ENCODE peak calls at places on chromosomes 12 and 14, in ten cellular contexts. B is AG09309, Z is tibial nerve, C is AG10803, Y is dorsolateral prefrontal cortex, W is heart left ventricle, P is ovary, J is fibroblast of lung, I is body of pancreas, X is suprapubic skin. D is an unnamed sample.

GRCh38 chr12:130178291-130178690 is 16.0 kb downstream of the FZD10 start:
- DNase-seq in Y (no peak), C (no peak), W (no peak), B (no peak), P (no peak), X (no peak), Z (no peak), J (no peak), I (no peak), D (no peak)

GRCh38 chr12:95218852-95219171 is 1.2 kb downstream of the VEZT start:
- DNase-seq in I (peak), X (no peak), Z (no peak), C (no peak), J (no peak), W (no peak), Y (no peak), P (no peak), B (no peak), D (peak)

GRCh38 chr14:26385302-26385701 is 212.5 kb downstream of the NOVA1 start:
- DNase-seq in X (no peak), J (no peak), Z (no peak), I (no peak), B (no peak), Y (no peak), W (no peak), C (no peak), P (no peak), D (no peak)

GRCh38 chr14:80764921-80765507 is 176.5 kb downstream of the CEP128 start:
- DNase-seq in Y (no peak), P (no peak), X (no peak), C (no peak), Z (no peak), J (no peak), I (no peak), B (no peak), W (no peak), D (no peak)

GRCh38 chr12:4272014-4272975 is 1.3 kb upstream of the CCND2 start:
- DNase-seq in P (peak), J (peak), Y (peak), I (peak), W (peak), B (no peak), C (no peak), X (peak), Z (peak), D (peak)

GRCh38 chr12:12788675-12789368 is 3.4 kb downstream of the APOLD1 start:
- DNase-seq in P (peak), Y (peak), B (peak), W (peak), Z (no peak), X (no peak), J (peak), I (peak), C (peak), D (peak)

GRCh38 chr12:42982828-42983227 is 393.3 kb upstream of the PRICKLE1 start:
- DNase-seq in I (no peak), J (peak), X (no peak), Y (no peak), W (no peak), C (no peak), Z (no peak), P (no peak), B (no peak), D (no peak)

GRCh38 chr12:89244536-89244935 is 107.8 kb downstream of the DUSP6 start:
- DNase-seq in Z (no peak), J (peak), C (peak), X (no peak), Y (no peak), I (peak), B (no peak), P (no peak), W (no peak), D (no peak)

GRCh38 chr12:100348657-100349454 is 8.0 kb upstream of the SLC17A8 start:
- DNase-seq in Z (no peak), B (no peak), W (no peak), P (no peak), J (peak), C (peak), X (no peak), Y (no peak), I (no peak), D (no peak)
- TF ChIP-seq CTCF in Z (peak), B (peak), W (peak), P (peak), J (no peak), C (peak), X (no peak), Y (peak), I (peak), D (peak)

GRCh38 chr12:132492522-132492921 is 2.6 kb downstream of the FBRSL1 start:
- DNase-seq in C (no peak), J (no peak), P (no peak), B (no peak), I (no peak), X (no peak), W (peak), Z (no peak), Y (no peak), D (no peak)
- H3K4me3 ChIP-seq in C (no peak), J (no peak), P (peak), B (no peak), I (no peak), X (peak), W (peak), Z (no peak), Y (peak), D (no peak)

GRCh38 chr12:49369723-49370145 is 2.5 kb downstream of the SPATS2 start:
- DNase-seq in B (no peak), P (no peak), C (peak), J (peak), Y (no peak), W (no peak), I (peak), Z (no peak), X (no peak), D (peak)
- TF ChIP-seq CTCF in B (peak), P (peak), C (peak), J (peak), Y (no peak), W (peak), I (peak), Z (peak), X (peak), D (peak)

GRCh38 chr14:56416213-56416612 is 163.4 kb upstream of the TMEM260 start:
- DNase-seq in J (no peak), X (no peak), C (no peak), P (no peak), Y (no peak), I (no peak), Z (no peak), B (no peak), W (no peak), D (no peak)

GRCh38 chr14:56414231-56414630 is 165.4 kb upstream of the TMEM260 start:
- DNase-seq in I (no peak), C (no peak), P (no peak), Y (no peak), W (no peak), Z (no peak), J (no peak), B (no peak), X (no peak), D (no peak)

GRCh38 chr14:56413721-56414120 is 165.9 kb upstream of the TMEM260 start:
- DNase-seq in P (no peak), X (no peak), W (no peak), Z (no peak), B (no peak), Y (no peak), C (no peak), I (no peak), J (no peak), D (no peak)

GRCh38 chr14:56417173-56417572 is 162.4 kb upstream of the TMEM260 start:
- DNase-seq in I (no peak), W (no peak), X (no peak), Z (no peak), P (no peak), Y (no peak), J (peak), B (no peak), C (no peak), D (no peak)

DNA sequence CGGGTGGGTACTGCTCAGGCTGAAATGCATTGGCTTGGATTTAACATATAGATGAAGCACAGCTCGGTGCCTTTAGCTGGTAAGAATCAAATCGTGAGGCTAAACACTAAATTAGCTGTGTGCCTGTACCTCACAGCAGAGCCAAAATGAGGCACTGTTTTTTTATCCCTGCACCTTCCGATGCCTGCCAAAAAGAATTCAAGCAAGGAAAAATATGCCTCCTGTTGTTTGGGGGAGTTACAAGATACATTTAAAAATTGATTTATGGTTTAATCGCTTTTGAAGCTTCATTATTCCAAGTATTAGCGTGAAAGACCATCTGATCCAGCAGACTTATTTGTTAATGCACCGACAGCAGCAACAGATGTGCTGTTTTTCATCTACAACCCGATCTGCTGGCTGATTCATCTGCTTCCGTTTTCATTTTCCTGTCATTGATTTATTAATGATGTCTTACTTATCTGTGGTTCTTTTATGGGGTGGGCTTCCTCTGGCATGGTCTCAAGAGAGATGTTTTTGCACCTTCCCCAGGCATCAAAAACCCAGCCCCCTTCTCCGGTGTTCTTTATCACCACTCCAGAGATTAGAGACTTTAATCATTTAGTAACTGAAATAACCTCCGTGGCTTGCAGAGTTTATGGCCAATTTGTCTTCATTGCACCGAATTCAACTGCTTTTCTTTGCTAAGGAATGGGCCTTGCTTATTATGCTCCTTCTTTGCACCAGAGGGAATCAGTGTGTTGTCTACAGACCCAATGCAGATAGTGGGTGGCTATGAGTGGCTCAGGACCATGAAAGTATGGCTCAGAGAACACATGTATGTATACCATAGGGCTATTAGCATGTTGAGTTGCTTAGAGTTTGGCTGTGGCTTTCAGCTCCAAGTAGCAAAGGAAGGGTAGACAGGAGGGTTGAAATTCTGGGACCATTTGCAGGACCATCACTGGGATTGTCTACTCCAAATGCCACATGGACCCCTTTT is 166.9 kb upstream of the TMEM260 start:
- DNase-seq in I (no peak), W (no peak), P (no peak), X (no peak), B (no peak), Z (no peak), C (no peak), Y (no peak), J (peak), D (no peak)
- H3K4me3 ChIP-seq in I (no peak), W (no peak), P (no peak), X (no peak), B (no peak), Z (no peak), C (no peak), Y (no peak), J (no peak), D (no peak)

GRCh38 chr14:69449216-69449615 is 35.3 kb upstream of the PLEKHD1 start:
- DNase-seq in C (no peak), I (no peak), Y (no peak), Z (no peak), J (no peak), W (no peak), X (no peak), B (no peak), P (no peak), D (no peak)
- TF ChIP-seq CTCF in C (no peak), I (no peak), Y (no peak), Z (no peak), J (no peak), W (no peak), X (no peak), B (no peak), P (no peak), D (no peak)

DNA sequence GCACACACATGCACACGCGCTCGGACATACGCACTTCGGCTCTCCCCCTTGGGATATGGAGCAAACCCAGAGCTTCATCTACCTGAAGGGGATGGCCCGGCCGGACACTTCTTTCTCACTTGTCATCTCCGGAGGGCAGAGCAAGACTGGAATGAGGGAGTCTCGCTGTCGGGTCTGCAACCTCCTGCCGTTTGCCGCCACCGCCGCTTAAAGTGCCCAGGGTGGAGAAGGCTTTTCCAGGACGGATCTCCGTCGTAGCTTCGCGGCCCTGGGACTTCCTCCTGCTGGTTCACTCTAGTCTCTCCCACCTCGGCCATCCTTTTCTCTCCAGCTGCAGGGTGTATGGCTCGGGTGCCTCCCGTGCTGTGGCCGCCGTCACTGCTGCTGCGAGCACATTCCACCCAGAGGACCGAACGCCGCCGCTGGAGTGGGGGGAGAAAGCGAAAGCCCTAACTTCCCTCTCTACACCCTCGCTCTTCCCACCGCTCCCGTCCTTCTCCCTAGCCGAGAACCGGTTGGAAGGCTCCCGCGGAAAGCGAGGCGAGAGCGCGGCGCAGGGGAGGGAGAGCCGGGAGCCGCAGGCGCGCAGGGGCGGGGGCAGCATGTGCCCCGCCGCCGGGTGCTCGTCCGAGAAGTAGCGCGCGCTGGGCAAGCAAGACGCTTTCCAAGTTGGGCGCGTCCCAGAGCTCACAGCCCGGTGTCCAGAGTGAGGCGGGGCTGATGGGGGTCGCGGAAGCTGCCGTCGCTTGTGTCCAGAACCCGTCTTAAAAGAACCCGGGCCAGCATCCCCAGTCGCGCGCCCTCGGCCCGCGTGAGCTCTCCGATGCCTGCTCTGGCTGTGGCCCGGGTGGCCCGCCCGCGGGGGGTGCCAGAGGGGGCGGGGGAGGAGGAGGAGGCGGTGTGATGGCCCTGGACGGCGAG is at the start of gene TRHDE:
- DNase-seq in C (peak), P (peak), J (peak), Z (no peak), I (peak), W (peak), X (peak), B (no peak), Y (peak), D (peak)
- H3K4me3 ChIP-seq in C (peak), P (peak), J (peak), Z (peak), I (peak), W (peak), X (peak), B (peak), Y (peak), D (peak)

GRCh38 chr12:59600174-59600573 is 4.3 kb downstream of the SLC16A7 start:
- DNase-seq in P (no peak), I (no peak), C (peak), B (peak), Z (no peak), W (no peak), J (no peak), Y (no peak), X (no peak), D (no peak)

GRCh38 chr12:59595097-59595496 is 732 bp upstream of the SLC16A7 start:
- DNase-seq in Z (no peak), W (no peak), Y (no peak), B (no peak), C (no peak), J (no peak), I (no peak), P (no peak), X (no peak), D (no peak)

GRCh38 chr12:59596232-59597143 is 659 bp downstream of the SLC16A7 start:
- DNase-seq in X (peak), B (peak), Y (peak), I (peak), W (peak), P (peak), C (peak), Z (peak), J (peak), D (peak)

GRCh38 chr12:59595557-59596231 is at the start of gene SLC16A7:
- DNase-seq in P (peak), J (peak), B (peak), Z (peak), X (peak), W (peak), I (peak), C (peak), Y (peak), D (peak)
- TF ChIP-seq CTCF in P (no peak), J (no peak), B (no peak), Z (no peak), X (no peak), W (no peak), I (no peak), C (no peak), Y (no peak), D (no peak)

GRCh38 chr14:77040995-77041744 is 12.7 kb upstream of the IRF2BPL start:
- DNase-seq in Y (no peak), W (no peak), X (no peak), C (no peak), I (peak), P (no peak), Z (no peak), J (no peak), B (no peak), D (no peak)
- H3K4me3 ChIP-seq in Y (peak), W (peak), X (peak), C (no peak), I (no peak), P (peak), Z (no peak), J (peak), B (no peak), D (no peak)

DNA sequence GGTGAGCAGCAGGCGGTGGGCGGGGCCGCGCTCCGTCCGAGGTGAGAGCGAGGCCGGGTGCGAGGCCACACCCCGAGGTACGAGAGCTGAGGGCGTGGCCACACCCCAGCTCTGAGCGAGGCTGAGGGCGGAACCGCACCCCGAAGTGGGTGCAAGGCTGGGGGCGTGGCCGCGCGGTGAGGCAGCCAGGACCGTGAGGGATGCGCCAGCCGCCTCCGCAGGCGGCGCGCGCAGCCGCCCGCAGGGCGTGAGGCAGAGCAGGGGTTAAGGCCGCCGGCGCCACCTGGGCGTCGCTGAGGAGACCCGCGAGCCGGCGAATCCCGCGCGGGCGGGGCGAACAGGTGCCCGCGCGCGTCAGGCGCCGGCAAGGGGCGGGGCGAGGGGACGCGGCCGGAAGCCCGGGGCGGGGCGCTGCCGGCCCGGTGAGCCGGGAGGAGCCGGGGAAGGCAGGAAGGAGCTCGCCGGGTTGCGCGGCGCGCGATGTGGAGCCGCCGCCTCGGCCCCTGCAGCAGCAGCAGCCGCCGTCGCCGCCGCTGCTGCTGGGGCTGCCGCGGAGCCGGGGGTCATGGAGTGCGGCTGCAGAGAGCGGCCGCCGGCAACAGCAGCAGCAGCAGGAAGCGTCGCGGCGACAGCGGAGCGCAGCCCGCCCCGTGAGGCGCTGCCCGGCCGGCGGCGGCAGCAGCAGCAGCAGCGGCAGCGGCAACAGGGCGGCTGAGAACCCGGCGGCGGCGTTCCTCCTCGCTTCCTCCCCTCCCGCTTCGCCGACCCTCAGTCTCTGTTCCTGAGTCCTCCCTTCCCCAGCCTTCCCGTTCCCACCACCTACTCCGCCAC is at the start of gene BICDL1:
- DNase-seq in Y (peak), J (peak), B (no peak), P (peak), W (no peak), Z (no peak), C (peak), X (peak), I (peak), D (peak)
- TF ChIP-seq CTCF in Y (no peak), J (no peak), B (no peak), P (no peak), W (no peak), Z (no peak), C (no peak), X (no peak), I (no peak), D (no peak)

GRCh38 chr14:77181603-77182437 is at the start of gene TMEM63C:
- DNase-seq in I (peak), P (no peak), C (no peak), Z (no peak), B (no peak), X (no peak), Y (peak), J (peak), W (no peak), D (peak)
- H3K4me3 ChIP-seq in I (peak), P (peak), C (no peak), Z (peak), B (no peak), X (peak), Y (peak), J (no peak), W (peak), D (peak)